ENCODE peak calls at places on chromosomes 12 and 14, in nine cellular contexts. Y is stimulated activated CD8-positive, alpha-beta memory T cell treated with anti-CD3 and anti-CD28 coated beads, Interleukin-7, amount 100 ng/mL, for 48 hours; X is AG20443; I is GM12865; L is HT1080; A is LoVo; T is cerebellum; W is endothelial cell; H is ACHN. G is an unnamed sample.

GRCh38 chr12:19082365-19082911 is 47.1 kb upstream of the PLEKHA5 start:
- DNase-seq in T (no peak), I (peak), X (no peak), A (no peak), Y (no peak), H (no peak), L (no peak), W (no peak), G (no peak)

GRCh38 chr12:127083028-127083949 is 1183.7 kb upstream of the TMEM132C start:
- DNase-seq in A (peak), Y (no peak), W (no peak), I (peak), H (peak), X (peak), L (peak), T (peak), G (peak)

GRCh38 chr14:74667758-74668157 is 45.1 kb downstream of the AREL1 start:
- DNase-seq in Y (no peak), T (no peak), L (no peak), W (no peak), H (no peak), A (no peak), X (no peak), I (no peak), G (no peak)

GRCh38 chr12:123441523-123442164 is 5.2 kb upstream of the RILPL2 start:
- DNase-seq in W (no peak), L (no peak), T (no peak), Y (no peak), H (no peak), X (no peak), A (no peak), I (peak), G (no peak)

GRCh38 chr12:32266756-32267155 is 132.6 kb upstream of the FGD4 start:
- DNase-seq in A (no peak), H (peak), Y (no peak), T (no peak), W (no peak), L (no peak), X (no peak), I (no peak), G (no peak)

GRCh38 chr12:10178766-10179165 is at the start of gene TMEM52B:
- DNase-seq in L (no peak), W (no peak), I (no peak), X (no peak), H (no peak), Y (no peak), T (no peak), A (no peak), G (no peak)

GRCh38 chr14:91919814-91920213 is 27.7 kb downstream of the FBLN5 start:
- DNase-seq in I (no peak), Y (no peak), L (no peak), T (no peak), A (no peak), W (no peak), H (no peak), X (peak), G (no peak)

GRCh38 chr12:90211017-90211416 is 502.4 kb upstream of the ATP2B1 start:
- DNase-seq in L (peak), A (peak), Y (no peak), T (no peak), W (no peak), X (peak), H (no peak), I (no peak), G (no peak)

GRCh38 chr12:43370299-43370698 is 181.7 kb downstream of the ADAMTS20 start:
- DNase-seq in H (peak), T (no peak), Y (no peak), W (no peak), L (peak), I (no peak), A (peak), X (no peak), G (peak)

G was measured in Calu3.